ENCODE peak calls at places on chromosomes 5 and 9, in four cellular contexts. G is lung, B is WTC11, N is fibroblast of mammary gland. R is an unnamed sample.

GRCh38 chr5:168637793-168638192 is 58.6 kb upstream of the PANK3 start:
- DNase-seq in G (no peak), B (no peak), N (no peak), R (no peak)

GRCh38 chr9:104386425-104387069 is 117.5 kb upstream of the OR13F1 start:
- DNase-seq in N (peak; percentile 57), B (no peak), G (no peak), R (no peak)

GRCh38 chr5:79229357-79230174 is 6.4 kb upstream of the JMY start:
- DNase-seq in N (peak; percentile 95), B (no peak), G (no peak), R (no peak)

GRCh38 chr9:68981825-68982224 is 32.1 kb downstream of the PRKACG start:
- DNase-seq in B (no peak), G (no peak), N (no peak), R (no peak)

GRCh38 chr9:96022445-96023031 is 147.0 kb downstream of the ERCC6L2 start:
- DNase-seq in B (peak; percentile 60), G (peak; percentile 52), N (no peak), R (no peak)

GRCh38 chr9:112249277-112249676 is 74.2 kb upstream of the SUSD1 start:
- DNase-seq in B (no peak), N (peak; percentile 31), G (no peak), R (no peak)

GRCh38 chr5:146848133-146848532 is 30.4 kb downstream of the PPP2R2B start:
- DNase-seq in N (no peak), G (no peak), B (no peak), R (no peak)

GRCh38 chr5:10235350-10235749 is 14.3 kb downstream of the ATPSCKMT start:
- DNase-seq in N (peak; percentile 37), G (no peak), B (no peak), R (no peak)

GRCh38 chr9:2809692-2810423 is 34.0 kb downstream of the PUM3 start:
- DNase-seq in B (no peak), N (peak; percentile 74), G (no peak), R (no peak)

GRCh38 chr9:136050706-136051567 is 44.2 kb downstream of the NACC2 start:
- DNase-seq in G (no peak), B (peak; percentile 51), N (no peak), R (no peak)

GRCh38 chr9:86072393-86073016 is 26.9 kb downstream of the GOLM1 start:
- DNase-seq in B (no peak), G (no peak), N (peak; percentile 60), R (no peak)

GRCh38 chr5:169474226-169474625 is 109.3 kb upstream of the SPDL1 start:
- DNase-seq in N (no peak), B (no peak), G (no peak), R (no peak)

GRCh38 chr5:14685757-14686156 is 21.2 kb downstream of the OTULIN start:
- DNase-seq in B (peak; percentile 33), N (peak; percentile 71), G (no peak), R (no peak)

GRCh38 chr9:137308102-137308619 is 6.1 kb upstream of the NRARP start:
- DNase-seq in G (no peak), B (no peak), N (no peak), R (peak; percentile 11)

GRCh38 chr5:33339413-33339812 is 101.4 kb upstream of the TARS1 start:
- DNase-seq in B (no peak), N (no peak), G (no peak), R (no peak)

GRCh38 chr9:133160742-133161541 is 2.8 kb downstream of the GBGT1 start:
- DNase-seq in B (peak; percentile 51), N (peak; percentile 86), G (peak; percentile 73), R (no peak)

GRCh38 chr9:121267689-121268597 is at the start of gene GSN:
- DNase-seq in N (peak; percentile 63), B (peak; percentile 84), G (peak; percentile 81), R (peak; percentile 56)

GRCh38 chr5:31944683-31945445 is 229.3 kb downstream of the GOLPH3 start:
- DNase-seq in N (no peak), B (no peak), G (no peak), R (no peak)

GRCh38 chr5:138472353-138472752 is 7.1 kb downstream of the EGR1 start:
- DNase-seq in B (peak; percentile 45), N (no peak), G (no peak), R (no peak)

GRCh38 chr5:17944046-17944445 is 309.8 kb downstream of the TAF11L14 start:
- DNase-seq in G (no peak), B (no peak), N (no peak), R (no peak)

GRCh38 chr5:159309689-159310433 is 20.4 kb downstream of the IL12B start:
- DNase-seq in N (no peak), B (no peak), G (no peak), R (no peak)

GRCh38 chr9:109349431-109349846 is 28.6 kb upstream of the EPB41L4B start:
- DNase-seq in G (no peak), N (peak; percentile 91), B (no peak), R (no peak)

GRCh38 chr5:178576591-178577351 is 13.4 kb downstream of the COL23A1 start:
- DNase-seq in B (peak; percentile 57), N (no peak), G (no peak), R (peak; percentile 36)

GRCh38 chr5:36209664-36210063 is 32.1 kb downstream of the NADK2 start:
- DNase-seq in N (peak; percentile 68), G (no peak), B (no peak), R (no peak)

GRCh38 chr9:6549106-6549505 is 96.4 kb downstream of the GLDC start:
- DNase-seq in N (no peak), B (no peak), G (no peak), R (no peak)

GRCh38 chr5:5983261-5983660 is 395.1 kb downstream of the MED10 start:
- DNase-seq in B (no peak), G (no peak), N (no peak), R (no peak)

GRCh38 chr5:176647870-176648466 is 684 bp downstream of the TSPAN17 start:
- DNase-seq in B (no peak), G (peak; percentile 68), N (no peak), R (no peak)

GRCh38 chr9:109346904-109347303 is 26.0 kb upstream of the EPB41L4B start:
- DNase-seq in G (no peak), B (no peak), N (no peak), R (no peak)

GRCh38 chr5:107801061-107801460 is 130.3 kb upstream of the EFNA5 start:
- DNase-seq in G (no peak), B (no peak), N (no peak), R (no peak)

GRCh38 chr9:136848393-136849037 is 694 bp upstream of the PHPT1 start:
- DNase-seq in B (peak; percentile 60), N (peak; percentile 19), G (no peak), R (no peak)

GRCh38 chr5:10602031-10602806 is 38.3 kb downstream of the ANKRD33B start:
- DNase-seq in G (no peak), N (no peak), B (no peak), R (no peak)

GRCh38 chr9:23826120-23826629 is at the start of gene ELAVL2:
- DNase-seq in B (peak; percentile 98), N (peak; percentile 89), G (peak; percentile 82), R (peak; percentile 96)

GRCh38 chr5:150464554-150465012 is 15.0 kb upstream of the RPS14 start:
- DNase-seq in G (no peak), B (no peak), N (peak; percentile 61), R (no peak)

GRCh38 chr9:136865768-136866103 is 372 bp downstream of the EDF1 start:
- DNase-seq in N (no peak), B (no peak), G (peak; percentile 50), R (no peak)

GRCh38 chr5:14331377-14331776 is 188.2 kb downstream of the TRIO start:
- DNase-seq in N (peak; percentile 26), G (no peak), B (no peak), R (no peak)

GRCh38 chr5:97074859-97075489 is 67.4 kb downstream of the LIX1 start:
- DNase-seq in N (no peak), G (no peak), B (no peak), R (no peak)

GRCh38 chr9:130698514-130698913 is 4.9 kb downstream of the EXOSC2 start:
- DNase-seq in B (no peak), G (no peak), N (no peak), R (no peak)

GRCh38 chr5:120507197-120507596 is 43.1 kb downstream of the PRR16 start:
- DNase-seq in B (no peak), N (no peak), G (no peak), R (no peak)

GRCh38 chr9:125472926-125473701 is 211.5 kb downstream of the GAPVD1 start:
- DNase-seq in B (peak; percentile 45), G (peak; percentile 32), N (peak; percentile 75), R (no peak)
- TF ChIP-seq CTCF in B (no peak), G (no peak), N (no peak), R (peak; percentile 19)

GRCh38 chr5:23506329-23507236 is 826 bp upstream of the PRDM9 start:
- DNase-seq in N (peak; percentile 39), G (no peak), B (peak; percentile 51), R (no peak)
- TF ChIP-seq CTCF in N (peak; percentile 23), G (no peak), B (no peak), R (peak; percentile 40)

DNA sequence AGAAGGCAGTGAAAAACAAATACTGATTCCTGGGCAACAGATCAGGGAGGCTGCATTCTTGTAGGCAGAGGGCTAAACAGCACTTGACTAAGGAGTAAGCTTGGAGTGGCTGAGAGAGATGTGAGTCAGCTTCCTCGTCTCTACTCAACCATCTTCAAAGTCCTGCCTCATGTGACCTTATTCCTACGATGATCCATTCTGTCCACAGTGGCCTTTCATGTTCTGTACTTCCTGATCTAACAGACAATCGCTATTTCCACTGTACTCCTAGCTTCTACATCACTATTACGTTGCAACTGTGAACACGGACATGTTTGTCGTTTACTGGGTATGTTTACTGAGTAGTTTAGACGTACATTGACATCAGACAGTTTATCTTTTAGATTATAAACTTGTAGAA is 365.4 kb downstream of the ARL15 start:
- DNase-seq in G (no peak), N (peak; percentile 55), B (no peak), R (no peak)
- TF ChIP-seq CTCF in G (no peak), N (no peak), B (no peak), R (no peak)

DNA sequence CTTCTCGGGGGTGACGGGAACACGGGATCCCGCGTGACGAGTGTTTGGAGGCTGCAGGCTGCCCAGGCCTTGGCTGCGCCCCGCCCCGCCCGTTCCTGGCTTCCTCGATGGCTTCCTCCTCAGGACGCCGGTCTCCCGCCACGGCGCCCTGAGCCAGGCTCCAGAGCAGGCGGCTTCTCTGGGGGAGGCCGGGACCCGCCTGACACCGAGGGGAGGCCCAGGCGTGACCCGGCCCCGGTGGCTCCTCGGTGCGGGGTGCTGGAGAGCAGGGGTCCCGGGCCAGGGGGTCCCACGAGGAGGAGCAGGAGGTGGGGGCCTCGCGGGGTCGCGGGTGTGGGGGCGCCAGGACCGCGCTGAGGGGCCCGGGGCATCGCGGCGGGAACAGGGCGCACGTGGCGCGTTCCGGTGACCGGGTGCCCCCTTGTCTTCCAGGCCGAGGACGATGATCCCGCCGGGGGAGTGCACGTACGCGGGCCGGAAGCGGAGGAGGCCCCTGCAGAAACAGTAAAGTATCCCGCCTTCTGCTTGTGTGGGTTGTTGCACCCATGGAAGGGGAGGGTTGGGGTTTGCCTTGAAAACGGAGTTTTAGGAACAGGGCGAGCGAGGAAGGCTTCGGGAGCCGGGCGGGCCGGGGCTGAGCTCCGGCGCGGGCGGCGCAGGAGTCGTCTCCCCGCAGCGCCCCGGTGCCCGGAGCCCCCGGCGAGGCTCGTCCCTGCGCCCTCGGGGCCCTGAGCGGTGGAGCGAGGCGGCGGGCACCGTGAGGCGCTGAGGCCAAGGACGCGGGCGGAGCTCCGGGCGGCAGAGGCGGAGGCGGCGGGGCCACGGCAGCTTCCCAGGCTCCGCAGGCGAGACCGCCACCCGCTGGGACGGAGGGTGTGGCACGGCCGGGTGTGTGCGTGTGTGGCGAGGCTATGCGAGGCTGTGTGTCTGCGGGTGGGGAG is 22.2 kb downstream of the AHRR start:
- DNase-seq in B (peak; percentile 77), G (no peak), N (peak; percentile 46), R (no peak)
- TF ChIP-seq CTCF in B (no peak), G (no peak), N (no peak), R (no peak)

GRCh38 chr5:15993934-15994333 is 185.7 kb downstream of the MARCHF11 start:
- DNase-seq in N (peak; percentile 20), G (no peak), B (no peak), R (no peak)
- TF ChIP-seq CTCF in N (peak; percentile 40), G (no peak), B (no peak), R (no peak)